ENCODE peak calls at places on chromosome 12, in five cellular contexts. One of them, this sample, is unnamed.
A peak's percentile ranks its signal among the peaks of the same experiment; 100 is the strongest.

GRCh38 chr12:104319918-104320626 is 16.5 kb downstream of the EID3 start:
- DNase-seq in mesenchymal stem cell: no peak
- DNase-seq in IMR-90: no peak
- DNase-seq in neuronal stem cell: no peak
- DNase-seq in H1: no peak
- DNase-seq in this sample: no peak

GRCh38 chr12:114688256-114688845 is 4.4 kb upstream of the TBX3 start:
- DNase-seq in mesenchymal stem cell: no peak
- DNase-seq in IMR-90: no peak
- DNase-seq in neuronal stem cell: no peak
- DNase-seq in H1: no peak
- DNase-seq in this sample: no peak

GRCh38 chr12:131229426-131230339 is 276.0 kb downstream of the ADGRD1 start:
- DNase-seq in mesenchymal stem cell: no peak
- DNase-seq in IMR-90: no peak
- DNase-seq in neuronal stem cell: no peak
- DNase-seq in H1: peak; percentile 63
- DNase-seq in this sample: no peak

GRCh38 chr12:125683748-125684381 is 618.6 kb downstream of the AACS start:
- DNase-seq in mesenchymal stem cell: no peak
- DNase-seq in IMR-90: no peak
- DNase-seq in neuronal stem cell: peak; percentile 72
- DNase-seq in H1: peak; percentile 99
- DNase-seq in this sample: no peak

GRCh38 chr12:129607293-129607692 is 296.5 kb downstream of the TMEM132D start:
- DNase-seq in mesenchymal stem cell: no peak
- DNase-seq in IMR-90: no peak
- DNase-seq in neuronal stem cell: peak; percentile 71
- DNase-seq in H1: no peak
- DNase-seq in this sample: no peak

GRCh38 chr12:27279836-27280235 is 35.8 kb downstream of the STK38L start:
- DNase-seq in mesenchymal stem cell: no peak
- DNase-seq in IMR-90: no peak
- DNase-seq in neuronal stem cell: no peak
- DNase-seq in H1: no peak
- DNase-seq in this sample: no peak

GRCh38 chr12:29921307-29921706 is 137.6 kb upstream of the TMTC1 start:
- DNase-seq in mesenchymal stem cell: peak; percentile 65
- DNase-seq in IMR-90: peak; percentile 26
- DNase-seq in neuronal stem cell: no peak
- DNase-seq in H1: no peak
- DNase-seq in this sample: no peak

GRCh38 chr12:116241157-116241772 is 36.2 kb downstream of the MED13L start:
- DNase-seq in mesenchymal stem cell: no peak
- DNase-seq in IMR-90: no peak
- DNase-seq in neuronal stem cell: no peak
- DNase-seq in H1: no peak
- DNase-seq in this sample: peak; percentile 78

GRCh38 chr12:6845395-6845794 is 4.7 kb downstream of the GNB3 start:
- DNase-seq in mesenchymal stem cell: no peak
- DNase-seq in IMR-90: no peak
- DNase-seq in neuronal stem cell: no peak
- DNase-seq in H1: no peak
- DNase-seq in this sample: no peak
- H3K36me3 ChIP-seq in mesenchymal stem cell: peaks cover 81% of the 10 kb centered on the region
- H3K36me3 ChIP-seq in IMR-90: peaks cover 62% of the 10 kb centered on the region
- H3K36me3 ChIP-seq in neuronal stem cell: peaks cover 95% of the 10 kb centered on the region
- H3K36me3 ChIP-seq in H1: peaks cover 57% of the 10 kb centered on the region
- H3K36me3 ChIP-seq in this sample: peaks cover 26% of the 10 kb centered on the region

DNA sequence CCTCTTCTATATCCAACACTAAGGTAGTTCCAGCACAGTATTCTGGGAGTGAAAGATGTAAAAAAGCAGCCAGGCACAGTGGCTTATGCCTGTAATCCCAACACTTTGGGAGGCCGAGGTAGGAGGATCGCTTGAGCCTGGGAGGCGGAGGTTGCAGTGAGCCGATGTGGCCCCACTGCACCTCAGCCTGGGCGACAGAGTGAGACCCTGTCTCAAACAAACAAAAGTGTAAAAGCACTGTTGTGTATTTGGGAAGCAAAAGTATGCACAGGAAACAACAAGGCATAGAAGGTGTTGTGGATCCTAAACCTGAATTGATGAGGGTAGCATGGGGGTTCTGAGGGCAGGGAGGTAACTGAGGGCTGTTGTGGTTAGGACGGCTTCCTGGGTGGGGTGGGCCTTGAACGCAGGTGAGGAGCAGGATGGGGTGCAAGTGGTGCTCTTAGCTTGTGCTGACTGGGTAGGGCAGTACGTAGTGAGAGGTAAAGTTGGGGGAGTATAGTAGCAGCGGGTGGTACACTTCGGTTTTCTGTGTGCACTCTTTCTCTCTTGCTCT is 64.2 kb downstream of the RASSF3 start:
- DNase-seq in mesenchymal stem cell: no peak
- DNase-seq in IMR-90: no peak
- DNase-seq in neuronal stem cell: no peak
- DNase-seq in H1: no peak
- DNase-seq in this sample: peak; percentile 31
- H3K23ac ChIP-seq in mesenchymal stem cell: no peak overlapping the region
- H3K23ac ChIP-seq in IMR-90: peak overlapping the region; percentile 89
- H3K23ac ChIP-seq in neuronal stem cell: no peak overlapping the region
- H3K23ac ChIP-seq in H1: no peak overlapping the region
- H3K23ac ChIP-seq in this sample: peak overlapping the region; percentile 23

DNA sequence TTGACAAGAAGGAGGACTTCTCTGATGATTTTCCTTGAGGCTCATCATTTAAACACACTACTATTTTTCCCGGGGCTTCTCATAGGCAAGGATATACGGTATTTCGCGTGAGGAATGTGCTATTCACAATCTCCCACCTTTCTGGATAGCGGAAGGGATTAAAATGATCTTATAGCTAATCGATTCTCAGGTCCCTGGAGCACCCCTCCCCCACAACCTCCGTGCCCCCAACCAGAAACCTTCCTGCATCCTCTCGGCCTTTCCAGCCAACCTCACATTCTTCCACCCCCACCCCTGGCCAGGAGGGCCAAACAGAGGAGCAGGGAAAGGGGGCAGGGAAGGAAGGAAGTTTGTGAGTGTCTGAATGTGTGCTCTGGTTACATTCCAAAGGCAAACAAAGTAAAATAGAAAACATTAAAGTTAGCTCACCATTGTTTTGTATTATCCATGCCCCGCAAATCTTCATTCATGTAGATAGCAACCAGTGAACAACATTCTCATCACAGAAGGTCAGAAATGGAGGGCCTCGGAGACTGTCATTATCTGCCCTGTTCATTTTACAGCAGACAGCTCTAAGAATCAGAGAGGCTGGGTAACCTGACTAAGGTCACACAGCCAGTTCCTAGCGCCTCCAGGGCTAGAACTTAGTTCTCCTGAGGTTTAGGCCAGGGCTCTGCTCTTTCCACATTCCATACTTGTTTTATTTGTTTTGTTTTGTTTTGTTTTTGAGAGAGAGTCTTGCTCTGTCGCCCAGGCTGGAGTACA is 138.5 kb upstream of the CCND2 start:
- DNase-seq in mesenchymal stem cell: no peak
- DNase-seq in IMR-90: no peak
- DNase-seq in neuronal stem cell: no peak
- DNase-seq in H1: peak; percentile 82
- DNase-seq in this sample: no peak
- H3K14ac ChIP-seq in mesenchymal stem cell: no peak overlapping the region
- H3K14ac ChIP-seq in IMR-90: no peak overlapping the region
- H3K14ac ChIP-seq in neuronal stem cell: no peak overlapping the region
- H3K14ac ChIP-seq in H1: no peak overlapping the region
- H3K14ac ChIP-seq in this sample: peak overlapping the region; percentile 4

GRCh38 chr12:68864604-68865003 is 56.6 kb downstream of the MDM2 start:
- DNase-seq in mesenchymal stem cell: no peak
- DNase-seq in IMR-90: no peak
- DNase-seq in neuronal stem cell: no peak
- DNase-seq in H1: no peak
- DNase-seq in this sample: no peak

GRCh38 chr12:68863109-68863770 is 55.3 kb downstream of the MDM2 start:
- DNase-seq in mesenchymal stem cell: no peak
- DNase-seq in IMR-90: no peak
- DNase-seq in neuronal stem cell: no peak
- DNase-seq in H1: no peak
- DNase-seq in this sample: no peak

GRCh38 chr12:68868043-68868790 is 60.2 kb downstream of the MDM2 start:
- DNase-seq in mesenchymal stem cell: no peak
- DNase-seq in IMR-90: no peak
- DNase-seq in neuronal stem cell: no peak
- DNase-seq in H1: no peak
- DNase-seq in this sample: peak; percentile 40

GRCh38 chr12:68867606-68868005 is 59.6 kb downstream of the MDM2 start:
- DNase-seq in mesenchymal stem cell: no peak
- DNase-seq in IMR-90: no peak
- DNase-seq in neuronal stem cell: no peak
- DNase-seq in H1: peak; percentile 63
- DNase-seq in this sample: no peak

DNA sequence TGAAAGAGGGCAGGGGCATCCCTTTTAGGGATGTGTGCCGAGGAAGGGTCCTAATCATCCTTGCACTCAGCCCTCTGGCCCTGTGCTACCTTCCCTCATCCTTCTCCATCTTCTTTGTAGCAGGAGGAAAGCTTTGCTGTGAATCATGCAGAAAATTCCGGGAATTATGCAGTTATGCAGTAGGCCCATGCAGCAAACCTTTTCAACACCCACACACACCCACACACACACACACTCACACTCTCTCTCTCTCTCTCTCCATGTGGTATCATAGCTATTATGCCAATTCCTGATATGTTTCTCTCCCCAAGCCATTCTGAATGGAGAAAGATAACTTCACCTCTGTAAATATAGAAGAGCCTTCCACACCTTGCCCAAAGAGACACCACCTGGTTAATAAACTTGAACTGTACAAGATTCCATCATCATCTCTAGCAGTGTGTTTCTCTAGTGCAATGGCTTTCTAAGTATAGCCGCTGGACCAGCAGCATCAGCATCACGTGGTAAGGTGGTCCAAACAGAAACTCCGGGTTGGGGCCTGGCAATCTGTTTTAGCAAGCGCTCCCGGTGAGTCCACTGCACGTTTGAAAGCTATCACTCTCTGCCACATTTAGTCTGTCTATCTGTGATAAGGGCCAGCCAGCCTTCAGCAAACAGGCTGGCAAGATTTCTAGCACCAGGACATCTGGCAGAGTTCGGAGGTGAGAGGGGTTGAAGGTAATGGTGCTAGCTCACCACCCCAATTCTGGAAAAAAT is 57.6 kb downstream of the MDM2 start:
- DNase-seq in mesenchymal stem cell: no peak
- DNase-seq in IMR-90: no peak
- DNase-seq in neuronal stem cell: no peak
- DNase-seq in H1: no peak
- DNase-seq in this sample: no peak
- H3K36me3 ChIP-seq in mesenchymal stem cell: peaks cover 6% of the 10 kb centered on the region
- H3K36me3 ChIP-seq in IMR-90: no peaks in the 10 kb centered on the region
- H3K36me3 ChIP-seq in neuronal stem cell: no peaks in the 10 kb centered on the region
- H3K36me3 ChIP-seq in H1: no peaks in the 10 kb centered on the region
- H3K36me3 ChIP-seq in this sample: no peaks in the 10 kb centered on the region

DNA sequence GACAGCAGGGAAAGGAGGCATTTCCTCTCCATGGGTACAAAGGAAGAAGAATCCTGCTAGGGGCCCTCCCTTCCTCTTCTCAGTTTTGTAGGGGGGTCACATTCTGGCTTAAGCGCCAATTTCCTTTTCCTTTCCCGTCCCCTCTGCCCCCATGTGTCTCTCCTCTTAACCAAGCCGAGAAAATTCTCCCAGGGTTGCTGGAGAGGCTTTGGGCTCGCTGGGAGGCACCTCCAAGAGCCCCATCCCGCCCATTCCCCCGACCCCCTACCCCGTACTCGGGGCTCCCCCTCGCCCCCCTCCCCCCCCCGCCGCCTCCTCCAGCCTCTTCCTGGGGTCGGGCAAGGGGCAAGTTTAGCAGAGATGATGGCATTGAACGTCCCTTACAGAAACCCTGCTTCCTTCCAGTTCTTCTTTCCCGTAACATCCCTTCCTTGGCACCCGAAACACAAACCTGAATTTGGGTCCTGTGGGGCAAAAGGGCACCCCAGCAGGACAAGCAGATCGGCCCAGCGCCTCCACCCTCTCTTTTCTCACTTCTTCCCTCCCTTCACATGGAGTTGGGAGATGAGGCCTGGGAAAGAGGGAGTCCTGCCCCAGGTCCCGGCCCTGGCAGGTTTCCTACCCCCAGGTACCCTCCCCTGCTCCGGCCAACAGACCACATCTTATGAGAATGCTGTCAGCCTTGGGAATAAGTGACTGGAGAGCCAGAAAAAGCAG is 13.7 kb downstream of the PLEKHG6 start:
- DNase-seq in mesenchymal stem cell: no peak
- DNase-seq in IMR-90: no peak
- DNase-seq in neuronal stem cell: no peak
- DNase-seq in H1: no peak
- DNase-seq in this sample: no peak
- H3K23ac ChIP-seq in mesenchymal stem cell: no peak overlapping the region
- H3K23ac ChIP-seq in IMR-90: peak overlapping the region; percentile 73
- H3K23ac ChIP-seq in neuronal stem cell: no peak overlapping the region
- H3K23ac ChIP-seq in H1: no peak overlapping the region
- H3K23ac ChIP-seq in this sample: no peak overlapping the region

DNA sequence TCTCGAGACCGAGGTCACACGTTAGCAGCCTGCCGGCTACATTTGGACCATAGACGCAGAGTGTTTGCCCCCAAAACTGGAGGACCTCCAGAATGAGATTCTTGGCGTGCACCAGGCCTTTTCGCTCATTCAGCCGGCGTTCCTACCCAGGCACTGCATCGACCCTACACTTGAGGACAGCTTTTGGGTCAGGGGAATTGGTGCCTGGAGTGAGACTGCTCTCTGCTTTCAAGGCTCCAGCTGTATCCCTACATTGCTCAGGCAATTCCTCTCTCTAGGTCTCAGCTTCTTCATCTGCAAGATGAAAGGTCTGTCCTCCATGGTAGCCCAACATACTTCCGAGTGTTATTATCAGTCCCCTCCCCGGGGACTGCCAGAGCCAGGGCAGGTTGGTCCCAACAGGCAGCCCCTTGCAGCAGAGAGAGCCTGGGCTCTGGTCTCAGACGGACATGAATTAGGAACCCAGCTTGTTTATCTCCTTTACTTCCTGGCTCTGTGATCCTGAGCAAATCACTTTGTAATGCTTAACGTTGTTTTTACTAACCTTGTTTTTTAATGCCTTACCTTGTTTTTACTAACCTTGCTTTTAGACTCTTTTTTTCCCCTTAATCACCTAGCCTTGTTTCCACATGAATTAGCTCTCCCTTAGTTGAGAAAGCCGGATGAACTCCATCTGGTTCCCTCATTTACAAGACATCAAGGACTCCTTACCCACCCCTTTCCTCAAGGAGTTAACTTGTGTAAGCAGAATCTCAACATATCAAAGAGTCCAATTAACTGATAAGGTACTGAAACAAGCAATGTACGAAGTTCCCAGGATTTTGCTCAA is 892 bp downstream of the TCHP start:
- DNase-seq in mesenchymal stem cell: peak; percentile 50
- DNase-seq in IMR-90: no peak
- DNase-seq in neuronal stem cell: no peak
- DNase-seq in H1: peak; percentile 61
- DNase-seq in this sample: no peak
- H3K14ac ChIP-seq in mesenchymal stem cell: no peak overlapping the region
- H3K14ac ChIP-seq in IMR-90: peak overlapping the region; percentile 88
- H3K14ac ChIP-seq in neuronal stem cell: peak overlapping the region; percentile 5
- H3K14ac ChIP-seq in H1: no peak overlapping the region
- H3K14ac ChIP-seq in this sample: peak overlapping the region; percentile 9

GRCh38 chr12:6528539-6529235 is 5.6 kb upstream of the GAPDH start:
- DNase-seq in mesenchymal stem cell: no peak
- DNase-seq in IMR-90: no peak
- DNase-seq in neuronal stem cell: no peak
- DNase-seq in H1: no peak
- DNase-seq in this sample: peak; percentile 98
- H3K36me3 ChIP-seq in mesenchymal stem cell: peaks cover 74% of the 10 kb centered on the region
- H3K36me3 ChIP-seq in IMR-90: peaks cover 52% of the 10 kb centered on the region
- H3K36me3 ChIP-seq in neuronal stem cell: peaks cover 86% of the 10 kb centered on the region
- H3K36me3 ChIP-seq in H1: peaks cover 79% of the 10 kb centered on the region
- H3K36me3 ChIP-seq in this sample: peaks cover 48% of the 10 kb centered on the region